ENCODE peak calls at places on chromosomes 4 and X, in seven cellular contexts. T is H1, H is IMR-90, W is neuronal stem cell, N is mesendoderm, M is mesenchymal stem cell, E is trophoblast cell. R is an unnamed sample.

GRCh38 chr4:76706581-76706980 is 191.4 kb downstream of the SOWAHB start:
- DNase-seq in T (no peak), H (no peak), W (no peak), N (no peak), M (peak; percentile 44), E (peak; percentile 83), R (no peak)

GRCh38 chrX:71095033-71095432 is 618 bp upstream of the FOXO4 start:
- DNase-seq in T (no peak), H (no peak), W (no peak), N (no peak), M (no peak), E (no peak), R (no peak)

GRCh38 chr4:26432419-26432818 is 57.9 kb downstream of the CCKAR start:
- DNase-seq in T (no peak), H (no peak), W (no peak), N (no peak), M (no peak), E (no peak), R (no peak)

GRCh38 chr4:57320880-57321279 is 210.7 kb upstream of the IGFBP7 start:
- DNase-seq in T (no peak), H (no peak), W (no peak), N (no peak), M (no peak), E (no peak), R (no peak)

GRCh38 chr4:138643827-138644226 is 371.8 kb upstream of the NOCT start:
- DNase-seq in T (no peak), H (peak; percentile 7), W (no peak), N (no peak), M (no peak), E (peak; percentile 59), R (no peak)

GRCh38 chr4:158580064-158580463 is 58.4 kb downstream of the RXFP1 start:
- DNase-seq in T (no peak), H (no peak), W (no peak), N (peak; percentile 62), M (no peak), E (no peak), R (peak; percentile 48)

GRCh38 chr4:121717680-121718237 is 21.0 kb upstream of the ANXA5 start:
- DNase-seq in T (no peak), H (peak; percentile 74), W (no peak), N (no peak), M (peak; percentile 81), E (peak; percentile 91), R (no peak)

GRCh38 chr4:154602404-154603020 is 9.9 kb downstream of the FGG start:
- DNase-seq in T (no peak), H (no peak), W (no peak), N (no peak), M (no peak), E (no peak), R (no peak)

GRCh38 chrX:13646154-13646549 is 6.8 kb upstream of the TCEANC start:
- DNase-seq in T (peak; percentile 15), H (peak; percentile 65), W (peak; percentile 24), N (peak; percentile 72), M (peak; percentile 64), E (peak; percentile 62), R (peak; percentile 65)

GRCh38 chr4:130210871-130211270 is 1114.9 kb downstream of the C4orf33 start:
- DNase-seq in T (no peak), H (no peak), W (no peak), N (no peak), M (peak; percentile 65), E (peak; percentile 72), R (no peak)

GRCh38 chr4:84582988-84583870 is at the start of gene CDS1:
- DNase-seq in T (no peak), H (no peak), W (no peak), N (peak; percentile 76), M (peak; percentile 3), E (peak; percentile 61), R (peak; percentile 59)

GRCh38 chrX:41350150-41350975 is 16.4 kb downstream of the DDX3X start:
- DNase-seq in T (no peak), H (peak; percentile 51), W (no peak), N (no peak), M (peak; percentile 45), E (peak; percentile 57), R (no peak)

GRCh38 chrX:44935640-44936039 is 62.7 kb downstream of the KDM6A start:
- DNase-seq in T (no peak), H (no peak), W (no peak), N (no peak), M (no peak), E (peak; percentile 85), R (no peak)

GRCh38 chr4:8506373-8507250 is 66.0 kb downstream of the TRMT44 start:
- DNase-seq in T (no peak), H (peak; percentile 74), W (peak; percentile 36), N (peak; percentile 63), M (peak; percentile 16), E (peak; percentile 39), R (peak; percentile 59)

DNA sequence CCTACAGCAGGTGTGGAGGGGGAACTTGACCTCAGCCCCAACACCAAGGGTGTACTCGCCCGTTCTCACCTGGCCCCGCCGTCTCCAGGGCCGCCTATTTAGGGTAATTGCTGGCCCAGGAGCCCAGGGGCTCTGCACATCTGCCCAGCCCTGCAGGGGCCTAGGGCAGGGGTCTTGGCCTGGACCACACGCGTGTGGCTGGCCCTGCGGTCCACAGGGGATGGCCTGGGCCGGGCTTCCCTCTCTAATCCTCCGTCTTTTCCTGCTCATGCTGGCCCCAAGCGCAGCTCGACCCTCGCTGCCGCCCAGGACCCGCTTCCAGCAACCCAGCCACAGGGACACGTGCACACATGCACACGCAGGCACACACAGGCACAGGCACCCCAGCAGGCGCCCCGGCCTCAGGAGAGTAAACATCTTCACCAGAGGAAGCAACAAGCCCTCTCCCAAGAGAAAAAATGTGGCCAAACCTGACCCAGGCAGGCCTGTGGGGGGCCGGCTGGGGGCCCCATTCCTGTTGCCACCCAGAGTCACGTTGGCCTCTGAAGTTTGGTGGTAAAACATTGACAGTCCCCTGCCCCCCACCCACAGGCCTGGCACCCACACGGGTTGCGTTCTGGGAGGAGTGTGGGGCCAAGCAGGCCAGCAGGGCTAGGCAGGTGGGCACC is 24.6 kb upstream of the FGFR3 start:
- DNase-seq in T (no peak), H (no peak), W (no peak), N (no peak), M (no peak), E (no peak), R (no peak)
- H3K4me1 ChIP-seq in T (peaks cover 5% of the 10 kb centered on the region), H (peaks cover 2% of the 10 kb centered on the region), W (peaks cover 66% of the 10 kb centered on the region), N (no peaks in the 10 kb centered on the region), M (peaks cover 52% of the 10 kb centered on the region), E (peaks cover 21% of the 10 kb centered on the region), R (no peaks in the 10 kb centered on the region)

DNA sequence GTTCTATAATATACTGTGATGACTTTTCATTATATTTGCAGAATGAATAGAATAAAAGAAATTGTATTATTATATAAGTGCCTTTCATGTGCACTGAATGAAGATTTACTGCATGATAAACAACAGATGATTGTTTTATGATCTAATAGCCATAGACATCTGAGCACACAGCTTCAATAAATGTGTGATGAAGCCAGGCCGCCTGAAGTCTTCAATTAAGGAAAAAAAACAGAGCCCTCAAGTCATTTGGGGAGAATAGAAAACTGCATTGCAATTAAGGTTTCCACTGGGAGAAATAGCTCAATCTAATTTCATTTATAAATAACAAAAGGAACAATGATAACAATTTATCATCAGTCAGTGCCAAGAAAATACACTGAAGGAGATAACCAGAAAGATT is 955.2 kb downstream of the FSTL5 start:
- DNase-seq in T (no peak), H (no peak), W (no peak), N (no peak), M (no peak), E (no peak), R (no peak)
- H3K79me1 ChIP-seq in T (no peaks in the 10 kb centered on the region), H (no peaks in the 10 kb centered on the region), W (no peaks in the 10 kb centered on the region), N (no peaks in the 10 kb centered on the region), M (no peaks in the 10 kb centered on the region), E (no peaks in the 10 kb centered on the region), R (no peaks in the 10 kb centered on the region)

GRCh38 chr4:80926891-80927290 is 103.6 kb upstream of the BMP3 start:
- DNase-seq in T (no peak), H (no peak), W (no peak), N (no peak), M (no peak), E (peak; percentile 67), R (no peak)
- H4K8ac ChIP-seq in T (no peak overlapping the region), H (no peak overlapping the region), W (no peak overlapping the region), N (no peak overlapping the region), M (no peak overlapping the region), E (no peak overlapping the region), R (no peak overlapping the region)

DNA sequence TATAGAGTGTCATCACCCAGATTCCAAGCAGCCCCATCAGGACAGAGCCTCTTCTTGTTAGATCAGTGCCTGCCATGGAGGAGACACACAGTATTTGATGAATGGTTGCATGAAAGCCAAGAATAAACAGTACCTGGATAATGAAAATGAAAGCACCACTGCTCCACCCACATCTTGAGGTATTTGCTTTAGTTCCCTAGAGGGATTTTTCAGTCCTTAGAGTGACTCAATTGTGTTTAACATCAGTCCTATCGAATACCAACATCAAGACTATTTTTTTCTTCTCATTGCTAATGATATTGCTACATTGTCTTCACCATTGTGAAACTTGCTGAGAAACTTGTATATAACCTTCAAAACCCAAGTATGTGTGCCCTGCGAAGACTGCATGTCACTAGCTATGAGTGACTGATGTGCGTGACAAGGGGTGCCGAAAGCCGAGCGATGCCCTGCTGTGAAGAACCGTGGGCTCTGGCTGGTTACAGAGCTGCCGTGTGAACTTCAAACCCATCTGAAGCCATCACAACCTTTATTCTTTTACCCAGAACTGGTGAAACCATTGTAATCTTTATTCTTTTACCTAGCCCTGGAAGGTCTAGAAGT is 211.3 kb upstream of the FAT1 start:
- DNase-seq in T (no peak), H (no peak), W (no peak), N (no peak), M (peak; percentile 53), E (peak; percentile 87), R (no peak)
- H3K4me1 ChIP-seq in T (no peaks in the 10 kb centered on the region), H (peaks cover 15% of the 10 kb centered on the region), W (peaks cover 13% of the 10 kb centered on the region), N (no peaks in the 10 kb centered on the region), M (peaks cover 1% of the 10 kb centered on the region), E (no peaks in the 10 kb centered on the region), R (peaks cover 2% of the 10 kb centered on the region)

DNA sequence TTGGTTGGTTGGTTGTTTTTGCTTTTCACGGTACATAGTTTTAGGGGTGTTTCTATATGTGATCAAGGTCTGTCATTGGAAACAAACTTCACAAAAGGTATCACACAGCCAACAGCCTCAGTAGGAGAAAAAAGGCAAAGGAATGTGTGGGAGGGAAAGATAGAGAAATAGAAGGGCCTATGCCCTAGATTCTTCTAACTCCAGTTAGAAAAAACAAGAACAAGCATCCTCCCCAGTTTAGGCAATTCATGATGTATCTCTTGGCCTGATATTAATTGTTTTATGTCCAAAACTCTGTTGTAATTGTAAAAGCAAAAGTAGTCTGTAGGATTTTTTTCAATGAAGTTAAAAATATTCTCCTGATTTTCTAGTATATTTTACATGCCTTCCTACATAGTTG is 192.4 kb upstream of the EDNRA start:
- DNase-seq in T (no peak), H (no peak), W (no peak), N (no peak), M (no peak), E (no peak), R (no peak)
- H3K79me1 ChIP-seq in T (no peaks in the 10 kb centered on the region), H (no peaks in the 10 kb centered on the region), W (no peaks in the 10 kb centered on the region), N (no peaks in the 10 kb centered on the region), M (no peaks in the 10 kb centered on the region), E (no peaks in the 10 kb centered on the region), R (no peaks in the 10 kb centered on the region)

R was measured in H9.